ENCODE peak calls at places on chromosomes 16 and 17, in six cellular contexts. One of them, this sample, is unnamed.
A peak's percentile ranks its signal among the peaks of the same experiment; 100 is the strongest.

GRCh38 chr17:16417896-16418683 is 2.7 kb downstream of the TRPV2 start:
- DNase-seq in PC-3: peak; percentile 37
- DNase-seq in HCT116: no peak
- DNase-seq in fibroblast of lung: peak; percentile 26
- DNase-seq in GM12878: no peak
- DNase-seq in neural progenitor cell: no peak
- DNase-seq in this sample: no peak

GRCh38 chr17:26731005-26731921 is 562.7 kb upstream of the WSB1 start:
- DNase-seq in PC-3: no peak
- DNase-seq in HCT116: no peak
- DNase-seq in fibroblast of lung: no peak
- DNase-seq in GM12878: no peak
- DNase-seq in neural progenitor cell: no peak
- DNase-seq in this sample: no peak

GRCh38 chr16:70253291-70254094 is 1.8 kb upstream of the EXOSC6 start:
- DNase-seq in PC-3: peak; percentile 53
- DNase-seq in HCT116: peak; percentile 28
- DNase-seq in fibroblast of lung: peak; percentile 47
- DNase-seq in GM12878: no peak
- DNase-seq in neural progenitor cell: peak; percentile 67
- DNase-seq in this sample: no peak

GRCh38 chr16:66520406-66521194 is 29.3 kb downstream of the TK2 start:
- DNase-seq in PC-3: no peak
- DNase-seq in HCT116: no peak
- DNase-seq in fibroblast of lung: no peak
- DNase-seq in GM12878: no peak
- DNase-seq in neural progenitor cell: no peak
- DNase-seq in this sample: no peak

GRCh38 chr17:56653877-56654276 is 60.4 kb downstream of the NOG start:
- DNase-seq in PC-3: peak; percentile 91
- DNase-seq in HCT116: peak; percentile 63
- DNase-seq in fibroblast of lung: peak; percentile 37
- DNase-seq in GM12878: peak; percentile 26
- DNase-seq in neural progenitor cell: peak; percentile 82
- DNase-seq in this sample: peak; percentile 75

GRCh38 chr17:57034807-57035754 is 50.0 kb upstream of the AKAP1 start:
- DNase-seq in PC-3: no peak
- DNase-seq in HCT116: no peak
- DNase-seq in fibroblast of lung: no peak
- DNase-seq in GM12878: no peak
- DNase-seq in neural progenitor cell: no peak
- DNase-seq in this sample: no peak

GRCh38 chr16:28585674-28586073 is 11.2 kb downstream of the SULT1A2 start:
- DNase-seq in PC-3: no peak
- DNase-seq in HCT116: no peak
- DNase-seq in fibroblast of lung: no peak
- DNase-seq in GM12878: no peak
- DNase-seq in neural progenitor cell: no peak
- DNase-seq in this sample: no peak

GRCh38 chr17:71975998-71976649 is 144.7 kb upstream of the SOX9 start:
- DNase-seq in PC-3: peak; percentile 99
- DNase-seq in HCT116: no peak
- DNase-seq in fibroblast of lung: peak; percentile 98
- DNase-seq in GM12878: no peak
- DNase-seq in neural progenitor cell: peak; percentile 8
- DNase-seq in this sample: peak; percentile 98

GRCh38 chr17:79242393-79242792 is 167.8 kb downstream of the ENGASE start:
- DNase-seq in PC-3: no peak
- DNase-seq in HCT116: no peak
- DNase-seq in fibroblast of lung: no peak
- DNase-seq in GM12878: no peak
- DNase-seq in neural progenitor cell: no peak
- DNase-seq in this sample: no peak

GRCh38 chr16:69241911-69242310 is 54.9 kb downstream of the SNTB2 start:
- DNase-seq in PC-3: no peak
- DNase-seq in HCT116: no peak
- DNase-seq in fibroblast of lung: peak; percentile 36
- DNase-seq in GM12878: no peak
- DNase-seq in neural progenitor cell: no peak
- DNase-seq in this sample: no peak

GRCh38 chr16:26594666-26595065 is 472.1 kb upstream of the C16orf82 start:
- DNase-seq in PC-3: no peak
- DNase-seq in HCT116: no peak
- DNase-seq in fibroblast of lung: no peak
- DNase-seq in GM12878: no peak
- DNase-seq in neural progenitor cell: no peak
- DNase-seq in this sample: no peak

GRCh38 chr16:69123894-69124293 is 8.5 kb downstream of the CHTF8 start:
- DNase-seq in PC-3: peak; percentile 73
- DNase-seq in HCT116: no peak
- DNase-seq in fibroblast of lung: peak; percentile 83
- DNase-seq in GM12878: no peak
- DNase-seq in neural progenitor cell: peak; percentile 79
- DNase-seq in this sample: peak; percentile 56

GRCh38 chr17:78583091-78583490 is 5.9 kb upstream of the DNAH17 start:
- DNase-seq in PC-3: peak; percentile 17
- DNase-seq in HCT116: peak; percentile 44
- DNase-seq in fibroblast of lung: no peak
- DNase-seq in GM12878: no peak
- DNase-seq in neural progenitor cell: peak; percentile 31
- DNase-seq in this sample: no peak

GRCh38 chr16:77840623-77841274 is 52.4 kb downstream of the VAT1L start:
- DNase-seq in PC-3: no peak
- DNase-seq in HCT116: no peak
- DNase-seq in fibroblast of lung: peak; percentile 70
- DNase-seq in GM12878: no peak
- DNase-seq in neural progenitor cell: no peak
- DNase-seq in this sample: peak; percentile 3

GRCh38 chr16:24775455-24775854 is 46.0 kb downstream of the TNRC6A start:
- DNase-seq in PC-3: peak; percentile 39
- DNase-seq in HCT116: no peak
- DNase-seq in fibroblast of lung: peak; percentile 55
- DNase-seq in GM12878: no peak
- DNase-seq in neural progenitor cell: no peak
- DNase-seq in this sample: no peak

GRCh38 chr17:12909511-12909910 is 108.3 kb downstream of the ELAC2 start:
- DNase-seq in PC-3: no peak
- DNase-seq in HCT116: no peak
- DNase-seq in fibroblast of lung: no peak
- DNase-seq in GM12878: no peak
- DNase-seq in neural progenitor cell: no peak
- DNase-seq in this sample: no peak

GRCh38 chr17:30450125-30451027 is 26.8 kb upstream of the GOSR1 start:
- DNase-seq in PC-3: peak; percentile 53
- DNase-seq in HCT116: no peak
- DNase-seq in fibroblast of lung: peak; percentile 61
- DNase-seq in GM12878: no peak
- DNase-seq in neural progenitor cell: no peak
- DNase-seq in this sample: no peak

GRCh38 chr16:29734826-29735225 is 11.0 kb downstream of the C16orf54 start:
- DNase-seq in PC-3: no peak
- DNase-seq in HCT116: no peak
- DNase-seq in fibroblast of lung: no peak
- DNase-seq in GM12878: no peak
- DNase-seq in neural progenitor cell: no peak
- DNase-seq in this sample: no peak

GRCh38 chr17:50043290-50044148 is 12.4 kb upstream of the ITGA3 start:
- DNase-seq in PC-3: peak; percentile 86
- DNase-seq in HCT116: no peak
- DNase-seq in fibroblast of lung: no peak
- DNase-seq in GM12878: no peak
- DNase-seq in neural progenitor cell: no peak
- DNase-seq in this sample: no peak

GRCh38 chr16:87789437-87790277 is 23.9 kb upstream of the KLHDC4 start:
- DNase-seq in PC-3: peak; percentile 86
- DNase-seq in HCT116: no peak
- DNase-seq in fibroblast of lung: peak; percentile 95
- DNase-seq in GM12878: no peak
- DNase-seq in neural progenitor cell: no peak
- DNase-seq in this sample: peak; percentile 99

GRCh38 chr17:46152423-46152822 is 40.8 kb downstream of the KANSL1 start:
- DNase-seq in PC-3: no peak
- DNase-seq in HCT116: no peak
- DNase-seq in fibroblast of lung: no peak
- DNase-seq in GM12878: peak; percentile 48
- DNase-seq in neural progenitor cell: no peak
- DNase-seq in this sample: no peak

GRCh38 chr16:16162591-16162990 is 60.7 kb downstream of the ABCC6 start:
- DNase-seq in PC-3: no peak
- DNase-seq in HCT116: no peak
- DNase-seq in fibroblast of lung: no peak
- DNase-seq in GM12878: no peak
- DNase-seq in neural progenitor cell: no peak
- DNase-seq in this sample: no peak

GRCh38 chr16:58022601-58023371 is 2.8 kb upstream of the MMP15 start:
- DNase-seq in PC-3: peak; percentile 49
- DNase-seq in HCT116: no peak
- DNase-seq in fibroblast of lung: peak; percentile 77
- DNase-seq in GM12878: no peak
- DNase-seq in neural progenitor cell: no peak
- DNase-seq in this sample: peak; percentile 30

GRCh38 chr16:84890427-84890826 is 70.6 kb downstream of the CRISPLD2 start:
- DNase-seq in PC-3: no peak
- DNase-seq in HCT116: no peak
- DNase-seq in fibroblast of lung: no peak
- DNase-seq in GM12878: no peak
- DNase-seq in neural progenitor cell: no peak
- DNase-seq in this sample: no peak

GRCh38 chr17:77530591-77530990 is 389.8 kb downstream of the SEC14L1 start:
- DNase-seq in PC-3: no peak
- DNase-seq in HCT116: no peak
- DNase-seq in fibroblast of lung: no peak
- DNase-seq in GM12878: no peak
- DNase-seq in neural progenitor cell: no peak
- DNase-seq in this sample: no peak

GRCh38 chr17:77527394-77527793 is 386.6 kb downstream of the SEC14L1 start:
- DNase-seq in PC-3: no peak
- DNase-seq in HCT116: no peak
- DNase-seq in fibroblast of lung: no peak
- DNase-seq in GM12878: no peak
- DNase-seq in neural progenitor cell: no peak
- DNase-seq in this sample: no peak

GRCh38 chr17:77529328-77529650 is 388.5 kb downstream of the SEC14L1 start:
- DNase-seq in PC-3: no peak
- DNase-seq in HCT116: no peak
- DNase-seq in fibroblast of lung: no peak
- DNase-seq in GM12878: no peak
- DNase-seq in neural progenitor cell: no peak
- DNase-seq in this sample: no peak

GRCh38 chr17:77527836-77528505 is 387.2 kb downstream of the SEC14L1 start:
- DNase-seq in PC-3: no peak
- DNase-seq in HCT116: no peak
- DNase-seq in fibroblast of lung: no peak
- DNase-seq in GM12878: no peak
- DNase-seq in neural progenitor cell: no peak
- DNase-seq in this sample: no peak

GRCh38 chr17:77528516-77529327 is 388.0 kb downstream of the SEC14L1 start:
- DNase-seq in PC-3: no peak
- DNase-seq in HCT116: no peak
- DNase-seq in fibroblast of lung: no peak
- DNase-seq in GM12878: no peak
- DNase-seq in neural progenitor cell: peak; percentile 86
- DNase-seq in this sample: no peak
- TF ChIP-seq CTCF in PC-3: no peak
- TF ChIP-seq CTCF in HCT116: no peak
- TF ChIP-seq CTCF in fibroblast of lung: no peak
- TF ChIP-seq CTCF in GM12878: no peak
- TF ChIP-seq CTCF in neural progenitor cell: peak; percentile 68
- TF ChIP-seq CTCF in this sample: no peak

DNA sequence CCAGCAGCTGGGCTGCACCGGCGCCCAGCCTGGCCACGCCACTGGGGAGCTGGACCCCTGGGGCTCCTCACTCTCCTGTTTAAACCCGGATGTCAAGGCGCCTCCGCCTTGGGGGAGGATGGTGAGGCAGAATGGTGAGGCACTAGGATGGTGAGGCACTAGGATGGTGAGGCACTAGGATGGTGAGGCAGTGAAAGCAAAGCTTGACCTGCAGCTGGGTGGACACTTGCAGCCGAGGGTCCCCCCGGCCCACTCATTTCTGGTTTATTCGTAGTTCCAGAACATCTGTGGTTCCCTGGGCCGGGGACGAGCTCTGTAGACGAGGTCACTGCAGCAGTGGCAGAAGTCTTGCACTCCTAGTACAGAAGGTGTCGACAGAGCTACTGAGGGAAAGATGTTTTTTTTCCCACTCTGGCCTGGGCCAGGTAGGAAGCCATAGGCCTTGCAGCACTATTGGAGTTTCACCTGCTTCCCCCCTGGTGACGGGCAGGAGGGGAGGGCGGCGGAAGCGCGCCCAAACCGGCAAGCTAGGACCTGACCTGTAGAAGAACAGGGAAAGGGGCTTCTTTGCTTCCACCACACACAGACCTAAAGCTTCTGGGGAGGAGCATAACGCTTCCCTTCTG is 1.1 kb upstream of the HNF1B start:
- DNase-seq in PC-3: no peak
- DNase-seq in HCT116: no peak
- DNase-seq in fibroblast of lung: no peak
- DNase-seq in GM12878: no peak
- DNase-seq in neural progenitor cell: no peak
- DNase-seq in this sample: no peak
- TF ChIP-seq EZH2 in PC-3: no peak
- TF ChIP-seq EZH2 in HCT116: no peak
- TF ChIP-seq EZH2 in fibroblast of lung: no peak
- TF ChIP-seq EZH2 in GM12878: no peak
- TF ChIP-seq EZH2 in neural progenitor cell: no peak
- TF ChIP-seq EZH2 in this sample: no peak

GRCh38 chr16:55257971-55258613 is 65.9 kb upstream of the IRX6 start:
- DNase-seq in PC-3: peak; percentile 31
- DNase-seq in HCT116: peak; percentile 58
- DNase-seq in fibroblast of lung: peak; percentile 21
- DNase-seq in GM12878: no peak
- DNase-seq in neural progenitor cell: peak; percentile 79
- DNase-seq in this sample: peak; percentile 46
- TF ChIP-seq CTCF in PC-3: peak; percentile 59
- TF ChIP-seq CTCF in HCT116: peak; percentile 95
- TF ChIP-seq CTCF in fibroblast of lung: peak; percentile 49
- TF ChIP-seq CTCF in GM12878: peak; percentile 46
- TF ChIP-seq CTCF in neural progenitor cell: peak; percentile 90
- TF ChIP-seq CTCF in this sample: peak; percentile 91

GRCh38 chr16:2326191-2326590 is 14.3 kb downstream of the ABCA3 start:
- DNase-seq in PC-3: no peak
- DNase-seq in HCT116: no peak
- DNase-seq in fibroblast of lung: no peak
- DNase-seq in GM12878: no peak
- DNase-seq in neural progenitor cell: no peak
- DNase-seq in this sample: no peak

GRCh38 chr16:2325791-2326190 is 14.7 kb downstream of the ABCA3 start:
- DNase-seq in PC-3: no peak
- DNase-seq in HCT116: no peak
- DNase-seq in fibroblast of lung: no peak
- DNase-seq in GM12878: no peak
- DNase-seq in neural progenitor cell: no peak
- DNase-seq in this sample: no peak

GRCh38 chr16:2325181-2325580 is 15.3 kb downstream of the ABCA3 start:
- DNase-seq in PC-3: no peak
- DNase-seq in HCT116: no peak
- DNase-seq in fibroblast of lung: no peak
- DNase-seq in GM12878: no peak
- DNase-seq in neural progenitor cell: no peak
- DNase-seq in this sample: no peak

GRCh38 chr16:2323701-2324100 is 16.8 kb downstream of the ABCA3 start:
- DNase-seq in PC-3: no peak
- DNase-seq in HCT116: no peak
- DNase-seq in fibroblast of lung: no peak
- DNase-seq in GM12878: no peak
- DNase-seq in neural progenitor cell: no peak
- DNase-seq in this sample: no peak

GRCh38 chr16:2324296-2324859 is 16.1 kb downstream of the ABCA3 start:
- DNase-seq in PC-3: no peak
- DNase-seq in HCT116: no peak
- DNase-seq in fibroblast of lung: no peak
- DNase-seq in GM12878: no peak
- DNase-seq in neural progenitor cell: no peak
- DNase-seq in this sample: no peak
- TF ChIP-seq EZH2 in PC-3: no peak
- TF ChIP-seq EZH2 in HCT116: no peak
- TF ChIP-seq EZH2 in fibroblast of lung: no peak
- TF ChIP-seq EZH2 in GM12878: no peak
- TF ChIP-seq EZH2 in neural progenitor cell: no peak
- TF ChIP-seq EZH2 in this sample: no peak